ENCODE peak calls at places on chromosome 5, in five cellular contexts. B, H, Y, L and G are unnamed samples.
A peak's percentile ranks its signal among the peaks of the same experiment; 100 is the strongest.

GRCh38 chr5:172758077-172758835 is 12.7 kb downstream of the DUSP1 start:
- DNase-seq in L (no peak), Y (no peak), H (no peak), B (no peak), G (no peak)

GRCh38 chr5:137051165-137051564 is 448.0 kb downstream of the SPOCK1 start:
- DNase-seq in H (no peak), B (no peak), Y (no peak), L (no peak), G (no peak)

GRCh38 chr5:65927497-65928340 is 1.3 kb downstream of the ERBIN start:
- DNase-seq in B (no peak), Y (no peak), L (no peak), H (peak; percentile 48), G (peak; percentile 6)

GRCh38 chr5:3883014-3883413 is 287.4 kb downstream of the IRX1 start:
- DNase-seq in B (no peak), Y (no peak), H (no peak), L (no peak), G (no peak)

GRCh38 chr5:168269950-168270349 is 21.5 kb upstream of the WWC1 start:
- DNase-seq in L (no peak), B (no peak), Y (no peak), H (no peak), G (no peak)

GRCh38 chr5:33441241-33441844 is 578 bp downstream of the TARS1 start:
- DNase-seq in Y (no peak), H (no peak), L (no peak), B (no peak), G (no peak)

GRCh38 chr5:123344819-123345426 is 78.3 kb downstream of the CEP120 start:
- DNase-seq in L (no peak), B (no peak), H (no peak), Y (no peak), G (no peak)

GRCh38 chr5:43396762-43397304 is 15.4 kb downstream of the CCL28 start:
- DNase-seq in L (no peak), Y (peak; percentile 64), H (peak; percentile 69), B (peak; percentile 80), G (peak; percentile 69)

GRCh38 chr5:1670342-1670741 is 129.3 kb downstream of the MRPL36 start:
- DNase-seq in B (no peak), Y (no peak), H (no peak), L (no peak), G (no peak)

GRCh38 chr5:166102947-166103346 is 2188.5 kb upstream of the WWC1 start:
- DNase-seq in L (no peak), Y (no peak), H (no peak), B (no peak), G (no peak)

GRCh38 chr5:107391787-107392186 is 278.9 kb downstream of the EFNA5 start:
- DNase-seq in L (no peak), Y (no peak), B (no peak), H (no peak), G (no peak)

GRCh38 chr5:64836786-64837185 is 68.1 kb downstream of the CWC27 start:
- DNase-seq in Y (no peak), L (no peak), B (no peak), H (no peak), G (no peak)

GRCh38 chr5:97087138-97087537 is 55.3 kb downstream of the LIX1 start:
- DNase-seq in L (no peak), B (no peak), H (no peak), Y (no peak), G (no peak)

GRCh38 chr5:15249152-15249551 is 250.8 kb upstream of the FBXL7 start:
- DNase-seq in L (no peak), H (no peak), Y (no peak), B (no peak), G (no peak)

GRCh38 chr5:64285188-64286130 is 119.8 kb downstream of the RNF180 start:
- DNase-seq in H (no peak), Y (no peak), L (no peak), B (no peak), G (no peak)

GRCh38 chr5:153960269-153961215 is 78.2 kb downstream of the FAM114A2 start:
- DNase-seq in L (no peak), B (no peak), H (peak; percentile 60), Y (no peak), G (no peak)

GRCh38 chr5:68134033-68134668 is 81.4 kb upstream of the PIK3R1 start:
- DNase-seq in Y (no peak), H (no peak), L (peak; percentile 47), B (no peak), G (no peak)

GRCh38 chr5:98428806-98429205 is 344.7 kb upstream of the RGMB start:
- DNase-seq in H (no peak), Y (peak; percentile 46), L (no peak), B (peak; percentile 47), G (no peak)

GRCh38 chr5:173513521-173513991 is 102.9 kb downstream of the BOD1 start:
- DNase-seq in Y (no peak), L (no peak), H (no peak), B (no peak), G (no peak)

GRCh38 chr5:5126444-5126843 is 13.7 kb upstream of the ADAMTS16 start:
- DNase-seq in Y (no peak), B (no peak), L (no peak), H (no peak), G (no peak)

GRCh38 chr5:38443390-38443789 is 113.1 kb downstream of the LIFR start:
- DNase-seq in B (no peak), L (no peak), H (no peak), Y (no peak), G (no peak)

GRCh38 chr5:107806271-107806670 is 135.5 kb upstream of the EFNA5 start:
- DNase-seq in Y (no peak), L (no peak), B (no peak), H (no peak), G (no peak)

GRCh38 chr5:85049020-85049419 is 664.3 kb upstream of the EDIL3 start:
- DNase-seq in Y (no peak), H (peak; percentile 34), L (peak; percentile 52), B (no peak), G (no peak)

GRCh38 chr5:168023190-168023589 is 268.3 kb upstream of the WWC1 start:
- DNase-seq in Y (no peak), B (no peak), H (no peak), L (no peak), G (no peak)

GRCh38 chr5:80346055-80346454 is 26.3 kb downstream of the SPZ1 start:
- DNase-seq in L (no peak), Y (no peak), H (peak; percentile 52), B (no peak), G (peak; percentile 21)

GRCh38 chr5:115850771-115851416 is 9.2 kb downstream of the AP3S1 start:
- DNase-seq in B (no peak), L (no peak), H (no peak), Y (no peak), G (no peak)

GRCh38 chr5:78734094-78734845 is 85.7 kb upstream of the LHFPL2 start:
- DNase-seq in B (no peak), L (no peak), H (no peak), Y (no peak), G (no peak)

GRCh38 chr5:10654566-10654965 is 90.7 kb downstream of the ANKRD33B start:
- DNase-seq in Y (peak; percentile 8), B (no peak), L (no peak), H (no peak), G (no peak)

GRCh38 chr5:75156585-75156984 is 80.1 kb downstream of the ANKRD31 start:
- DNase-seq in Y (no peak), H (no peak), B (no peak), L (no peak), G (no peak)

GRCh38 chr5:141465351-141465750 is 10.4 kb upstream of the PCDHGC3 start:
- DNase-seq in H (no peak), Y (no peak), B (no peak), L (no peak), G (no peak)

DNA sequence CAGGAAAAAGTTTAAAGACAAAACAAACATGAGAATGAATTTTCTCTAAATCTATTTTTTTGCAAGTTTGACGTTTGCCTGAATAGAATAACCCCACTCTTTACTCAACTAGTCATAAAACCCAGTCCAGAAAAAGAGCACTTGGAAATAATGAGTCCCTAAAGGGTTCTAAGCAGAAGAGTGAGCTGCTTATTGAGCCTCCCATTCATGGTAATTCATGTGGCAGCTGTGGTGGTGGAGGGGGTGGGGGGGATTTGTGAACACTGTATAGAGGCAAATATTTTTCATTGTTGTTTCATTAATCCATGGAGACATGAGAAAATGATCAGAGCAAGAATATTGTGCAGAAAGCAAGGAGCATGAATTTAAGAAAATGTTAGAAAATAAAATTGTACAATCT is 1279.2 kb downstream of the CDH12 start:
- DNase-seq in Y (no peak), L (no peak), H (no peak), B (no peak), G (no peak)
- H3K4me3 ChIP-seq in Y (no peak overlapping the region), L (no peak overlapping the region), H (no peak overlapping the region), B (no peak overlapping the region), G (no peak overlapping the region)

GRCh38 chr5:124652892-124653441 is 93.5 kb downstream of the ZNF608 start:
- DNase-seq in B (no peak), Y (no peak), H (no peak), L (no peak), G (no peak)

GRCh38 chr5:124655943-124656459 is 90.4 kb downstream of the ZNF608 start:
- DNase-seq in H (no peak), B (no peak), L (no peak), Y (no peak), G (no peak)

GRCh38 chr5:124655211-124655880 is 91.1 kb downstream of the ZNF608 start:
- DNase-seq in H (no peak), Y (no peak), B (no peak), L (no peak), G (no peak)

GRCh38 chr5:124652514-124652819 is 94.0 kb downstream of the ZNF608 start:
- DNase-seq in H (no peak), Y (no peak), B (no peak), L (no peak), G (no peak)

DNA sequence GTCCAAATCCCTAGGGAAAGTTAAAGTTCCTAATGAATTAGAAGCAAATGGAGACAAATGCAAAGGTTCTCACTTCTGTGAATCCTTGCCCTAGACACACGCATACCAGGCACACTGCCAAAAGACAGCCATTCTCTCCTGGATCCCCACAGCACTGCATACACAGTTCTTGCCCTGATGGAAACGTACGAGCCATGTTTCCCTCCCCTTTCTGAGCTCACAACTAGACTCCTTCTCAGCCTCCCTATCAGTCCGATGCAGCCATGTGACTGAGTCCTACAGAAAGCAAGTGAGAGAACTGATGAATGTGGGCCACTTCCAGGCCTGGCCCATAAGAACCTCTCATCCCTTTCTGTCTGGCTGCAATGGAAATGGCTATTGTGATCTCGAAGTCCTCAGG is 92.0 kb downstream of the ZNF608 start:
- DNase-seq in L (no peak), H (no peak), Y (no peak), B (no peak), G (no peak)
- H3K4me1 ChIP-seq in L (peaks cover 5% of the 10 kb centered on the region), H (peaks cover 27% of the 10 kb centered on the region), Y (peaks cover 32% of the 10 kb centered on the region), B (peaks cover 78% of the 10 kb centered on the region), G (peaks cover 19% of the 10 kb centered on the region)

DNA sequence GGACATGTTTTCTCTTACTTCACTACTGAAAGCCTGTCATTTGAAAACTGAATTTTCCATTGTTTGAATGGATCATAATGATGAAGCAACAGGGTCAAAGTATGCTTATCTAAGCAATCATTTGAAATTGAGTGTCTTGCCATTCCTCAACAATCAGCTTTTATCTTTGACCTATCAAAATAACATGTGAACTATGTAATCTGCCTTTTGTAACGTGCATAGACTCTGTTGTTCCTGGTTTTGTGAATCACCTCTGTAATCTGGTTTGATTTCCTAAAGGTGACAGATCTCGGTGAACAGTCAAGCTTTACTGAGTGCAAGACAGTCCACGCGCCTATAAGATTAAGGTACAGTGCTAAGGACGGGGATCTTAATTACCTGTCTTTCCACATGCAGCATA is 3.3 kb downstream of the MEF2C start:
- DNase-seq in H (no peak), Y (no peak), L (no peak), B (no peak), G (no peak)
- H3K4me3 ChIP-seq in H (no peak overlapping the region), Y (peak overlapping the region; percentile 63), L (no peak overlapping the region), B (peak overlapping the region; percentile 65), G (no peak overlapping the region)

GRCh38 chr5:177306674-177307543 is 3.3 kb downstream of the PRELID1 start:
- DNase-seq in Y (no peak), H (no peak), B (no peak), L (no peak), G (no peak)
- H3K4me1 ChIP-seq in Y (peaks cover 30% of the 10 kb centered on the region), H (peaks cover 39% of the 10 kb centered on the region), B (peaks cover 77% of the 10 kb centered on the region), L (peaks cover 13% of the 10 kb centered on the region), G (peaks cover 62% of the 10 kb centered on the region)